ENCODE peak calls at places on chromosomes 6 and 20, in nine cellular contexts. F, M, C, D, S, L, U, T and N are unnamed samples.

GRCh38 chr20:61755971-61756421 is 309.7 kb downstream of the TAF4 start:
- DNase-seq in L (no peak), F (no peak), T (no peak), C (no peak), U (no peak), D (no peak), M (peak), S (no peak), N (no peak)

GRCh38 chr6:43302126-43302525 is 4.1 kb downstream of the SLC22A7 start:
- DNase-seq in L (no peak), M (peak), C (no peak), F (no peak), D (no peak), T (no peak), S (no peak), U (no peak), N (no peak)

GRCh38 chr20:46088409-46089075 is 1.2 kb downstream of the NCOA5 start:
- DNase-seq in M (no peak), C (no peak), U (no peak), S (no peak), D (no peak), T (peak), F (peak), L (peak), N (peak)

GRCh38 chr6:125201961-125202729 is 48.6 kb downstream of the TPD52L1 start:
- DNase-seq in L (peak), D (no peak), S (no peak), F (peak), T (peak), M (peak), U (no peak), C (no peak), N (peak)

GRCh38 chr20:49278817-49279676 is 1.2 kb upstream of the ZNFX1 start:
- DNase-seq in L (no peak), U (no peak), T (peak), M (no peak), S (peak), D (no peak), C (peak), F (no peak), N (no peak)

GRCh38 chr6:153207617-153208016 is 76.5 kb upstream of the RGS17 start:
- DNase-seq in U (no peak), L (no peak), M (no peak), S (no peak), T (no peak), D (no peak), C (no peak), F (no peak), N (no peak)

GRCh38 chr6:17015551-17016381 is 86.1 kb upstream of the STMND1 start:
- DNase-seq in C (peak), U (no peak), D (no peak), F (peak), S (no peak), L (no peak), T (no peak), M (no peak), N (no peak)

GRCh38 chr20:44780226-44780625 is 30.1 kb downstream of the RIMS4 start:
- DNase-seq in D (no peak), M (peak), F (peak), U (no peak), S (peak), C (peak), T (peak), L (peak), N (peak)

GRCh38 chr6:30951907-30952469 is 11.2 kb downstream of the MUCL3 start:
- DNase-seq in C (no peak), T (no peak), M (no peak), F (no peak), D (no peak), U (no peak), L (no peak), S (no peak), N (no peak)

GRCh38 chr6:14266266-14266665 is 148.7 kb downstream of the CD83 start:
- DNase-seq in D (no peak), L (no peak), M (no peak), S (no peak), T (no peak), F (no peak), U (no peak), C (no peak), N (no peak)

GRCh38 chr6:15690451-15690961 is 27.7 kb upstream of the DTNBP1 start:
- DNase-seq in T (no peak), C (no peak), U (no peak), L (no peak), F (no peak), S (no peak), D (no peak), M (no peak), N (no peak)

GRCh38 chr6:83615025-83615999 is 93.6 kb downstream of the SNAP91 start:
- DNase-seq in U (no peak), T (peak), D (no peak), S (peak), M (no peak), C (peak), F (peak), L (peak), N (no peak)

GRCh38 chr20:49750611-49751396 is 37.1 kb upstream of the B4GALT5 start:
- DNase-seq in U (no peak), C (no peak), D (no peak), F (no peak), M (no peak), S (no peak), L (no peak), T (no peak), N (no peak)

GRCh38 chr20:63555661-63556381 is 1.9 kb downstream of the FNDC11 start:
- DNase-seq in M (no peak), F (no peak), S (no peak), D (no peak), L (no peak), C (no peak), U (peak), T (no peak), N (no peak)

GRCh38 chr6:90790696-90791095 is 203.8 kb upstream of the MAP3K7 start:
- DNase-seq in L (peak), S (no peak), T (peak), D (no peak), F (peak), C (no peak), U (no peak), M (peak), N (peak)

GRCh38 chr20:21564127-21564773 is 50.4 kb upstream of the NKX2-2 start:
- DNase-seq in U (no peak), C (no peak), L (no peak), D (no peak), M (no peak), F (no peak), S (peak), T (no peak), N (no peak)

GRCh38 chr6:80181352-80182081 is 75.0 kb downstream of the BCKDHB start:
- DNase-seq in U (no peak), M (no peak), F (peak), S (no peak), T (peak), C (no peak), L (no peak), D (no peak), N (no peak)

GRCh38 chr20:39109933-39110818 is 148.0 kb downstream of the DHX35 start:
- DNase-seq in D (no peak), T (no peak), U (no peak), S (peak), F (no peak), C (no peak), M (peak), L (no peak), N (no peak)